ENCODE peak calls at places on chromosomes 1 and 21, in four cellular contexts. A is Peyer's patch; J is CD4-positive, alpha-beta T cell; K is stomach. R is an unnamed sample.

GRCh38 chr1:2786329-2787162 is 14.9 kb downstream of the TTC34 start:
- DNase-seq in A (peak), J (peak), K (peak), R (no peak)

GRCh38 chr1:63643926-63644325 is 50.7 kb downstream of the PGM1 start:
- DNase-seq in A (no peak), J (no peak), K (peak), R (no peak)

GRCh38 chr1:152906023-152906565 is 2.3 kb upstream of the IVL start:
- DNase-seq in A (no peak), J (no peak), K (no peak), R (no peak)

GRCh38 chr1:162475539-162476185 is 22.0 kb upstream of the UHMK1 start:
- DNase-seq in A (no peak), J (no peak), K (no peak), R (no peak)

GRCh38 chr21:36132691-36133090 is 2.2 kb upstream of the CBR3 start:
- DNase-seq in A (no peak), J (no peak), K (no peak), R (no peak)

GRCh38 chr21:15065381-15066230 is 806 bp upstream of the NRIP1 start:
- DNase-seq in A (peak), J (peak), K (peak), R (peak)

GRCh38 chr1:3865606-3866160 is 8.4 kb downstream of the DFFB start:
- DNase-seq in A (no peak), J (no peak), K (no peak), R (no peak)

GRCh38 chr1:72489801-72490200 is 207.5 kb upstream of the NEGR1 start:
- DNase-seq in A (no peak), J (no peak), K (no peak), R (no peak)

DNA sequence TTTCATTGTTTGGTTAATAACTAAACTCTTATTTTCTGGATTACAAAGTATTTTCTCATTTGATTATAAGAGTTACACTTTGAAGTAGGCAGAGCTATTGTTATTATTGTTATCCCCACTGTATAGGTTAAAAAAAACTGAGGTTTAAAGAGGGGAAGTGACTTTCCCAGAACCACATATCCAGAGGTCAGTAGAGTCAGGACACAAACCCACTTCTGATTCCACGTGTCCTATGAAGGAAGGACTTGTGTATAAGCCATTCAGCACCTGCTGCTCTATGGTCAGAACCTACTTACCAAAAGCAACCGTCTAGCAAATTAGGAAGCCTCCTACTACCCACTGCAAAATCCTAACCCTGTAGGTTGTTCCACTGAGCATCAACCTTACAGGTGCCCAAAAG is 291.3 kb downstream of the TM2D1 start:
- DNase-seq in A (no peak), J (no peak), K (no peak), R (no peak)
- H3K27ac ChIP-seq in A (no peak), J (no peak), K (no peak), R (no peak)

GRCh38 chr1:234970731-234971476 is 157.7 kb downstream of the TOMM20 start:
- DNase-seq in A (peak), J (no peak), K (peak), R (peak)
- H3K27ac ChIP-seq in A (peak), J (no peak), K (peak), R (peak)

GRCh38 chr1:182985876-182986275 is 32.9 kb upstream of the SHCBP1L start:
- DNase-seq in A (no peak), J (no peak), K (no peak), R (no peak)

GRCh38 chr1:182993746-182994145 is 29.5 kb upstream of the LAMC1 start:
- DNase-seq in A (no peak), J (no peak), K (no peak), R (no peak)

GRCh38 chr1:182995894-182996293 is 27.3 kb upstream of the LAMC1 start:
- DNase-seq in A (no peak), J (no peak), K (no peak), R (no peak)

GRCh38 chr1:182984621-182985020 is 31.7 kb upstream of the SHCBP1L start:
- DNase-seq in A (no peak), J (no peak), K (no peak), R (no peak)

DNA sequence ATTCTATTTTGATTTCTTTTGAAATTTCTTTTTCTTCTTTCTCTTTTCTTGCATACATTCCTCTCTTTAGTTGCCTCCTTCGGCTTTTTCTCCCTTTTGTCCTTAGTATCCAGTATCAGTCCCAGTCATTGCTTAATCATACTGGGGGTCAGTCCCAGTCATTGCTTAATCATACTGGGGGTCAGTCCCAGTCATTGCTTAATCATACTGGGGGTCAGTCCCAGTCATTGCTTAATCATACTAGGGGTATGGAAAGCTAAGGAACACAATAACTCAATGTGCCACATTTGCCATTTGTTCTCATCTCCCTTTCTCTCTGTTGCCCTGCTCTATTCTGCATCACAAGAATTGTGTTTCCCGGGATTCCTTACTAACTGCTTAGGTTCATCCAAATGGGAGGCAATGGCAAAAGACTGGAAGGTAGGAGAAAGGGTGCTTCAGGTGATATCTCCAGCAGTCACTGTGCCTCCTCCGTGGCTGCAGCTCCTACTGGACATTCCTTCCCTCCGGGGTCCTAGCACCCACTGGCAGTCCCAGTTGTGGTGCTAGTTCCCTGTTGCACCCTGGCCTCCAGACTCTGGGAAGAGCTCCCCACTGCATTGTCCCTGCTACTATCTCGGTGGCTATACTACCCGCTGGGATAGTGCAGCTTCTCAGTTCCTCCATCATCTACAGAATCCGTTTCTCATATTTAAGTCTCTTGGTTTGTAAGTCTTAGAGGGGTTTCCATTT is 32.6 kb upstream of the LAMC1 start:
- DNase-seq in A (no peak), J (no peak), K (no peak), R (no peak)
- H3K27ac ChIP-seq in A (no peak), J (no peak), K (no peak), R (no peak)

DNA sequence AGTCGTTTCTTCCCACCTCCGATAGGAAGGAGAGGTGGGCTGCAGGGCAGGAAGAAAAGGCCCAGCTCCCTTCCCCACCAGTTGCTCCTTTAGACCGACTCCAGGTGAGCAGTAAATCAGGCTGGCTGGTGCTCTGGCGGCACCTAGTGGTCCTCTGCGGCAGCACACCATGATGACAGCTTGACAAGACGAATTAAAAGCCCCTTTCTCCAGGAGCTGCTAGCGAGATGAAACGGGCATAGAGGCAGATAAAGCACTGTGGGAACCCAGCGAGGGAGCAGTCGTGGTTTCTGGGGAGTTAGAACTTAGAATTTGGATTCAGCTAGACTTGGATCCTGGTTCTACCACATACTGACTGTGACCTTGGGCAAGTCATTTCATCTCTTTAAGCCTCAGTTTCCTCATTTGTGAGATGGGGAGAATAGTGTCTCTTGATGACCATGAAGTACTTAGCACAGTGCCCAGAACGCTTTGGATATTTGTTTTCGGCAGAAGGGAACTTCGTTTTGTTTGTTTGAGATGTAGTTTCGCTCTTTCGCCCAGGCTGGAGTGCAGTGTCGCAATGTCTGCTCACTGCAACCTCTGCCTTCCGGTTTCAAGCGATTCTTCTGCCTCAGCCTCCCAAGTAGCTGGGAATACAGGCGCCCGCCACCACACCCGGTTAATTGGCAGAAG is 21.8 kb upstream of the COL9A2 start:
- DNase-seq in A (peak), J (peak), K (peak), R (peak)
- H3K27ac ChIP-seq in A (no peak), J (no peak), K (peak), R (peak)

DNA sequence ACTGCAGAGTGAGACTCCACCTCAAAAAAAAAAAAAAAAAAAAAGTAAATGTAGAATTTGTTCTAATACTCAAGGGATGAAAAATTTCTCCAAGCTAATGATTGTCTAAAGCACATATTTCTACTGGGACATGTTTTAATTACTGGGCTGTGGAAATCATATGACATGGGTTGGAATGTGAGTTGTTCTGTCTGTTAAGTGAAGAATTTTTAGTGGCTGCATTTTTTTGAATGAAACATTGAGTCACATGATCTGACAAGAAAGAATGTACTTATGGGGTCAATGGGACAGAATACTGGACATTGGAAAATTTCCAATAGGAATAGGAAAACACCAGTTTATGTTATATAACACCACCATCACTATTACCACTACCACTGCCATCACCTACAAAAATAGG is 123.8 kb upstream of the IVNS1ABP start:
- DNase-seq in A (no peak), J (no peak), K (no peak), R (no peak)
- H3K27ac ChIP-seq in A (no peak), J (no peak), K (no peak), R (no peak)

GRCh38 chr1:161048949-161049722 is 3.4 kb upstream of the USF1 start:
- DNase-seq in A (no peak), J (no peak), K (no peak), R (no peak)
- H3K27ac ChIP-seq in A (no peak), J (peak), K (no peak), R (no peak)

GRCh38 chr1:226695335-226695900 is 43.7 kb downstream of the ITPKB start:
- DNase-seq in A (no peak), J (no peak), K (no peak), R (no peak)

GRCh38 chr1:226690460-226690982 is 48.6 kb downstream of the ITPKB start:
- DNase-seq in A (no peak), J (peak), K (no peak), R (no peak)

GRCh38 chr1:226692868-226693267 is 46.2 kb downstream of the ITPKB start:
- DNase-seq in A (no peak), J (no peak), K (no peak), R (no peak)

GRCh38 chr1:226691257-226691656 is 47.8 kb downstream of the ITPKB start:
- DNase-seq in A (no peak), J (peak), K (no peak), R (no peak)

GRCh38 chr1:226692067-226692792 is 46.9 kb downstream of the ITPKB start:
- DNase-seq in A (no peak), J (no peak), K (no peak), R (no peak)
- H3K27ac ChIP-seq in A (peak), J (peak), K (peak), R (peak)

DNA sequence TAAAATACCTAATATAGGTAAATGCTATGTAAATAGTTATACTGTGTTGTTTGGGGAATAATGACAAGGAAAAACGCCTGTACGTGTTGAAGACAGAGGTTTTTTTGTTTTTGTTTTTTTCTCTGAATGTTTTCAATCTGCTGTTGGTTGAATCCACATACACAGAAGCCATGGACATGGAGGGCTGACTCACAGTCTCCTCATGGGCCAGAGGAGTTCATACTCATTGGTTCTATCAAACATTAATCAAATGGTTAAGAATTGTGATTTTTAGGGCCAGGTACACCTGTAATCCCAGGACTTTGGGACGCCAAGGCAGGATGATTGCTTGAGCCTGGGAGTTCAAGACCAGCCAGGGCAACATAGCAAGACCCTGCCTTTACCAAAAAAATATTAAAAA is 20.5 kb downstream of the MIER1 start:
- DNase-seq in A (no peak), J (no peak), K (no peak), R (no peak)
- H3K27ac ChIP-seq in A (no peak), J (no peak), K (peak), R (no peak)

DNA sequence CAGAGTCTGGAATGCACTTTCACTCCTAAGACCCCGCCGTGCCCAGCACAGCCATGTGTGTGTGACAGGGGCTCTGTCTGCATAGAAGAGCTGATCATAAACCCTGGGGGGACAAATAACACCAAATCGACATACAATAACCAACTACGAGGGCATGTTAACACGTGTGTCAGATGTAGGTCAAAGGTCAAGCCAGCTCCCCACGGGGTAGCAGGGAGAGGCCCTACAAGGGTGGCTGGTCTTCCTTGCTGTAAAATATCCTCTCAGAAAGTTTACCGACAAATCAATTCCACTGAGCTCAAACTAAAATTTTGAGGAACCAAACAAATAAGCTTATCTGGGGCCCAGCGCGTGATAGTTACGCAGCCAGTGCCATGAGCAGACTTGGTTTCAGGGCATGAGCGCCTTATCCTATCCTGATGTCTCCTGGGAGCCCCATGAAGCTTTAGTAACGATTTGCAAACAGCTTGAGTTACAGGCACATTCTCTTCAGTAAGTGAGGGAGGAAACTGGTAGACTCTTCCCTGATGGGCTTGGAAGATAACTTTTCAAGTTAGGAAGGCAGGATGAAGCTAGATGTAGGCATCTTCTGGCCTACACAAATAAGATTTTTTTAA is 2.7 kb upstream of the TMPRSS3 start:
- DNase-seq in A (no peak), J (no peak), K (no peak), R (no peak)
- H3K27ac ChIP-seq in A (peak), J (peak), K (no peak), R (no peak)

GRCh38 chr1:192538407-192539311 is 36.9 kb upstream of the RGS1 start:
- DNase-seq in A (peak), J (no peak), K (no peak), R (no peak)
- H3K27ac ChIP-seq in A (peak), J (peak), K (peak), R (peak)